ENCODE peak calls at places on chromosome 22, in seven cellular contexts. V is lower leg skin; X is colonic mucosa; Y is lower lobe of right lung; L is uterus; B is foreskin fibroblast; Q is CD8-positive, alpha-beta T cell. D is an unnamed sample.
A peak's percentile ranks its signal among the peaks of the same experiment; 100 is the strongest.

GRCh38 chr22:38843716-38844660 is at the start of gene NPTXR:
- DNase-seq in V (no peak), X (no peak), Y (peak; percentile 65), L (no peak), B (peak; percentile 53), Q (peak; percentile 14), D (no peak)

GRCh38 chr22:45469573-45470383 is 32.9 kb upstream of the FBLN1 start:
- DNase-seq in V (no peak), X (no peak), Y (peak; percentile 7), L (peak; percentile 12), B (peak; percentile 85), Q (no peak), D (peak; percentile 62)

GRCh38 chr22:40463017-40463631 is 92.7 kb downstream of the SGSM3 start:
- DNase-seq in V (no peak), X (peak; percentile 28), Y (no peak), L (no peak), B (no peak), Q (peak; percentile 39), D (no peak)

GRCh38 chr22:50314455-50315288 is 7.2 kb upstream of the PLXNB2 start:
- DNase-seq in V (no peak), X (peak; percentile 86), Y (peak; percentile 87), L (no peak), B (no peak), Q (peak; percentile 56), D (no peak)

GRCh38 chr22:42719133-42719532 is 1.5 kb downstream of the A4GALT start:
- DNase-seq in V (no peak), X (no peak), Y (no peak), L (no peak), B (no peak), Q (no peak), D (no peak)

GRCh38 chr22:45096256-45096907 is 67.3 kb upstream of the NUP50 start:
- DNase-seq in V (no peak), X (peak; percentile 65), Y (no peak), L (peak; percentile 25), B (peak; percentile 44), Q (peak; percentile 16), D (no peak)

GRCh38 chr22:22851969-22852368 is 35.6 kb upstream of the IGLL5 start:
- DNase-seq in V (no peak), X (no peak), Y (no peak), L (no peak), B (no peak), Q (no peak), D (no peak)

GRCh38 chr22:46792841-46793261 is 30.4 kb downstream of the TBC1D22A start:
- DNase-seq in V (peak; percentile 78), X (no peak), Y (no peak), L (no peak), B (no peak), Q (no peak), D (no peak)

GRCh38 chr22:22981670-22982571 is 88.4 kb upstream of the GNAZ start:
- DNase-seq in V (no peak), X (no peak), Y (no peak), L (no peak), B (no peak), Q (no peak), D (no peak)

GRCh38 chr22:30228509-30229359 is 17.8 kb downstream of the LIF start:
- DNase-seq in V (no peak), X (no peak), Y (no peak), L (no peak), B (no peak), Q (no peak), D (no peak)

GRCh38 chr22:35119494-35119893 is 53.5 kb downstream of the ISX start:
- DNase-seq in V (no peak), X (peak; percentile 51), Y (no peak), L (no peak), B (no peak), Q (no peak), D (no peak)

GRCh38 chr22:23910496-23911190 is 16.5 kb downstream of the MIF start:
- DNase-seq in V (peak; percentile 39), X (no peak), Y (no peak), L (no peak), B (no peak), Q (no peak), D (no peak)

GRCh38 chr22:39543095-39543494 is 10.5 kb upstream of the RPS19BP1 start:
- DNase-seq in V (no peak), X (no peak), Y (no peak), L (no peak), B (no peak), Q (no peak), D (no peak)

GRCh38 chr22:46858181-46858771 is 95.8 kb downstream of the TBC1D22A start:
- DNase-seq in V (no peak), X (no peak), Y (no peak), L (no peak), B (no peak), Q (no peak), D (no peak)

GRCh38 chr22:43883012-43883661 is 8.7 kb downstream of the PNPLA5 start:
- DNase-seq in V (no peak), X (peak; percentile 50), Y (no peak), L (no peak), B (peak; percentile 65), Q (no peak), D (no peak)
- TF ChIP-seq CTCF in V (no peak), X (peak; percentile 38), Y (peak; percentile 45), L (no peak), B (peak; percentile 53), Q (peak; percentile 43), D (peak; percentile 55)

DNA sequence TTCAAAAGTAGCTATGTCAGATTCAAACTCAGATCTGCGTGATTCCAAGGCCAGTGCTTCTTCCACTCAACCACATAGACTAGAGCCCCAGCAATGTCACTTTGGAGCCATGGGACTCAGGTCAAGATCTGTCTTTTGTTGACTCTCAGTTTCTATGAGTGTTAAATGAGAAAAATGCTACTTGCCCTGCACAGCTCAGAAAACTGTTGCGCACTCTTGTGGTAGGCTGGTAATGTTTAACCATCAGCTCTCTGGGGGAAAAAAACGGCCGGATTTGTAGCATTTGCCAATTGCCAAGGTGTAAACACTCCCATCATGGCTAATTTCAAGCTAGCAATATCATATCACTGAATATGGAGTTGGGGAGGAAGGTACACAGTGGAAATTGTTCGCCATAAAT is 328.1 kb upstream of the SYN3 start:
- DNase-seq in V (no peak), X (no peak), Y (no peak), L (no peak), B (no peak), Q (no peak), D (no peak)
- H3K4me3 ChIP-seq in V (no peak overlapping the region), X (no peak overlapping the region), Y (no peak overlapping the region), L (no peak overlapping the region), B (no peak overlapping the region), Q (no peak overlapping the region), D (no peak overlapping the region)

DNA sequence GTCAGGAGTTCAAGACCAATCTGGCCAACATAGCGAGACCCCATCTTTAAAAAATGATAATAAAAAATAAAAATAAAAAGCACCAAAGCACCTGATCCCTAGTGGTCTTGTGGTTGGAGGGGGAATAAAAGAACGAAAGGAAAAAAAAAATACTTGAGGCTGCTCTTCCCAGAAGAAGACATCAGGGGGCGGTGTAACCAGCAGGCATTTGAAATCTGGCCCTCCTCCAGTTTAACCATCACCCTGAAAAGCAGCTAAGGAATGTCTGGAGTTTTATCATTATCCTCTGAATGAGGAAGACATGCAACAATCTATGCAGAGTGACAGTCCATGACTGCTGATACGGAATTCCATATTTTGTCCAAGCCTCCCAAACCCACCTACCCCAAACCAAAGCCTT is 5.6 kb upstream of the KCTD17 start:
- DNase-seq in V (no peak), X (no peak), Y (no peak), L (no peak), B (peak; percentile 45), Q (no peak), D (no peak)
- TF ChIP-seq CTCF in V (no peak), X (peak; percentile 57), Y (peak; percentile 47), L (no peak), B (peak; percentile 69), Q (peak; percentile 30), D (peak; percentile 74)

GRCh38 chr22:37182949-37183245 is 5.2 kb downstream of the C1QTNF6 start:
- DNase-seq in V (no peak), X (no peak), Y (peak; percentile 30), L (no peak), B (no peak), Q (no peak), D (no peak)
- H3K4me3 ChIP-seq in V (no peak overlapping the region), X (no peak overlapping the region), Y (no peak overlapping the region), L (no peak overlapping the region), B (no peak overlapping the region), Q (no peak overlapping the region), D (no peak overlapping the region)

GRCh38 chr22:20027966-20028854 is 7.3 kb downstream of the TANGO2 start:
- DNase-seq in V (no peak), X (no peak), Y (no peak), L (no peak), B (no peak), Q (no peak), D (no peak)
- TF ChIP-seq CTCF in V (no peak), X (no peak), Y (peak; percentile 12), L (no peak), B (no peak), Q (no peak), D (peak; percentile 41)

GRCh38 chr22:19996694-19997384 is 19.8 kb downstream of the ARVCF start:
- DNase-seq in V (no peak), X (no peak), Y (no peak), L (no peak), B (no peak), Q (no peak), D (no peak)

GRCh38 chr22:19995611-19996339 is 20.8 kb downstream of the ARVCF start:
- DNase-seq in V (no peak), X (no peak), Y (no peak), L (no peak), B (no peak), Q (no peak), D (peak; percentile 14)

GRCh38 chr22:19998232-19998951 is 18.2 kb downstream of the ARVCF start:
- DNase-seq in V (no peak), X (no peak), Y (no peak), L (no peak), B (no peak), Q (no peak), D (no peak)

GRCh38 chr22:19998991-19999820 is 17.4 kb downstream of the ARVCF start:
- DNase-seq in V (no peak), X (no peak), Y (no peak), L (no peak), B (no peak), Q (no peak), D (no peak)

DNA sequence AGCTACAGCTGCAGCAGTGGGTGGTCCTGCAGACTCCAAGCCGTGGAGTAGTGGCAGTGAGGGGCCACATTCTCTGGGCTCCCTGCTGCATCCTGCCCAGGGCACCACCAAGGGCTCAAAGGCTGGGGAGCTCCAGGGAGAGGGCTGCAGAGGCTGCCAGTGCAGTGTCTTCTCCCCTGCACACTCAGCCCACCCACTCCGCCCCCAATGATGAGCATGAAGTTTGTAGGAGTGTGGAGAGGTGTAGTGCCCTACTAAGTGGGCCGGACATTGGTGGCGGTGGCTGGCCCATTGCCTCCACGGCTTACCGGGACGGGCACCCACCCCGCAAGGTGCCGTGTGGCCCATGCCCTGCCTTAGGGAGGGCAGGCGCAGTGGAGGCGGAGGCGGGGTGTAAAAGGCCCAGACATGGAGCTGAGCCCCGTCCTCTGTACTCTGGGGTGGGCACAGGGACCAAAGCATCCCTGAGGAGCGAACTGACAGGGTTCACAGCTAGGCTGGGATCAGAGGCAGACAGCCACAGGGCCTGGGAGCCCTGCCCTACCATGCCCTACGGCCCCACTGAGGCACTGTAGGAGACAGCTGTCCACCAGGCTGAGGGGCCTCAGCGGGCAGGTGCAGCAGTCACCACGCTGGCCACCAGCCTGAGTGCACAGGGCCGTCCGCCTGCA is 18.9 kb downstream of the ARVCF start:
- DNase-seq in V (no peak), X (no peak), Y (no peak), L (no peak), B (no peak), Q (no peak), D (no peak)
- H3K4me3 ChIP-seq in V (no peak overlapping the region), X (no peak overlapping the region), Y (no peak overlapping the region), L (no peak overlapping the region), B (no peak overlapping the region), Q (no peak overlapping the region), D (no peak overlapping the region)

D was measured in AG09309.